ENCODE peak calls at places on chromosome X, in seven cellular contexts. E, Q, L, N, X, G and D are unnamed samples.

GRCh38 chrX:43469391-43470054 is 186.6 kb upstream of the MAOA start:
- DNase-seq in E (no peak), Q (no peak), L (no peak), N (no peak), X (no peak), G (no peak), D (no peak)

GRCh38 chrX:106862972-106863688 is 40.0 kb downstream of the RIPPLY1 start:
- DNase-seq in E (no peak), Q (peak), L (peak), N (peak), X (no peak), G (peak), D (peak)

GRCh38 chrX:125850693-125851092 is 315.4 kb downstream of the DCAF12L2 start:
- DNase-seq in E (no peak), Q (no peak), L (no peak), N (no peak), X (no peak), G (no peak), D (no peak)

GRCh38 chrX:40085086-40085551 is 12.6 kb downstream of the BCOR start:
- DNase-seq in E (no peak), Q (no peak), L (peak), N (peak), X (no peak), G (no peak), D (peak)

GRCh38 chrX:70134116-70134477 is 850 bp downstream of the IGBP1 start:
- DNase-seq in E (no peak), Q (peak), L (no peak), N (no peak), X (no peak), G (peak), D (no peak)

GRCh38 chrX:101759000-101759399 is 99.3 kb upstream of the ARMCX2 start:
- DNase-seq in E (peak), Q (peak), L (peak), N (peak), X (no peak), G (peak), D (peak)

GRCh38 chrX:40171513-40172168 is 73.9 kb upstream of the BCOR start:
- DNase-seq in E (no peak), Q (no peak), L (peak), N (no peak), X (no peak), G (peak), D (no peak)

GRCh38 chrX:147570483-147570882 is 341.2 kb upstream of the FMR1 start:
- DNase-seq in E (no peak), Q (peak), L (no peak), N (no peak), X (no peak), G (no peak), D (no peak)

GRCh38 chrX:11113731-11114130 is 2.6 kb downstream of the HCCS start:
- DNase-seq in E (no peak), Q (no peak), L (no peak), N (no peak), X (no peak), G (no peak), D (no peak)

GRCh38 chrX:8845060-8845459 is 43.9 kb upstream of the FAM9A start:
- DNase-seq in E (no peak), Q (peak), L (no peak), N (no peak), X (no peak), G (no peak), D (peak)

GRCh38 chrX:150410513-150410912 is 47.4 kb downstream of the MAMLD1 start:
- DNase-seq in E (no peak), Q (no peak), L (no peak), N (no peak), X (no peak), G (no peak), D (no peak)

GRCh38 chrX:1389181-1389992 is 2.5 kb downstream of the SLC25A6 start:
- DNase-seq in E (no peak), Q (no peak), L (peak), N (no peak), X (peak), G (no peak), D (no peak)

GRCh38 chrX:140765043-140765784 is 55.7 kb downstream of the LINC00632 start:
- DNase-seq in E (no peak), Q (peak), L (peak), N (no peak), X (no peak), G (peak), D (no peak)

GRCh38 chrX:103663921-103664320 is 22.6 kb downstream of the MORF4L2 start:
- DNase-seq in E (no peak), Q (peak), L (no peak), N (no peak), X (no peak), G (no peak), D (no peak)

GRCh38 chrX:153722704-153723350 is 1.4 kb downstream of the BCAP31 start:
- DNase-seq in E (no peak), Q (no peak), L (no peak), N (peak), X (no peak), G (no peak), D (peak)

GRCh38 chrX:107675823-107676555 is 47.7 kb downstream of the PRPS1 start:
- DNase-seq in E (peak), Q (no peak), L (peak), N (no peak), X (no peak), G (no peak), D (no peak)

GRCh38 chrX:12930150-12930549 is 23.7 kb downstream of the TLR8 start:
- DNase-seq in E (no peak), Q (no peak), L (no peak), N (no peak), X (no peak), G (no peak), D (no peak)

GRCh38 chrX:47198026-47198686 is 4.5 kb downstream of the UBA1 start:
- DNase-seq in E (no peak), Q (peak), L (peak), N (no peak), X (no peak), G (no peak), D (no peak)

GRCh38 chrX:153446636-153446936 is 730 bp upstream of the TREX2 start:
- DNase-seq in E (no peak), Q (no peak), L (no peak), N (no peak), X (no peak), G (no peak), D (no peak)

GRCh38 chrX:16659326-16659725 is 9.4 kb downstream of the S100G start:
- DNase-seq in E (no peak), Q (no peak), L (no peak), N (no peak), X (no peak), G (no peak), D (no peak)

GRCh38 chrX:101347859-101348451 is 587 bp downstream of the TIMM8A start:
- DNase-seq in E (no peak), Q (no peak), L (no peak), N (peak), X (no peak), G (no peak), D (no peak)

GRCh38 chrX:141405878-141406492 is 163.7 kb upstream of the SPANXC start:
- DNase-seq in E (no peak), Q (no peak), L (no peak), N (peak), X (no peak), G (no peak), D (no peak)

GRCh38 chrX:17475820-17476219 is 100.8 kb downstream of the NHS start:
- DNase-seq in E (no peak), Q (no peak), L (no peak), N (no peak), X (no peak), G (no peak), D (no peak)

GRCh38 chrX:41720125-41720780 is 3.7 kb upstream of the GPR82 start:
- DNase-seq in E (no peak), Q (no peak), L (peak), N (peak), X (no peak), G (no peak), D (no peak)

GRCh38 chrX:41475166-41475565 is 28.0 kb downstream of the NYX start:
- DNase-seq in E (no peak), Q (peak), L (peak), N (no peak), X (no peak), G (no peak), D (no peak)

GRCh38 chrX:123084797-123085196 is 99.3 kb upstream of the GRIA3 start:
- DNase-seq in E (no peak), Q (no peak), L (no peak), N (peak), X (no peak), G (no peak), D (no peak)

GRCh38 chrX:22950278-22951266 is 49.2 kb upstream of the DDX53 start:
- DNase-seq in E (no peak), Q (no peak), L (no peak), N (peak), X (no peak), G (no peak), D (peak)

GRCh38 chrX:16177260-16177659 is 10.0 kb downstream of the MAGEB17 start:
- DNase-seq in E (no peak), Q (peak), L (peak), N (no peak), X (no peak), G (no peak), D (no peak)

GRCh38 chrX:13226214-13226613 is 93.6 kb downstream of the ATXN3L start:
- DNase-seq in E (no peak), Q (no peak), L (no peak), N (no peak), X (no peak), G (no peak), D (no peak)

GRCh38 chrX:952816-953215 is 259.6 kb downstream of the CRLF2 start:
- DNase-seq in E (no peak), Q (no peak), L (no peak), N (no peak), X (no peak), G (no peak), D (no peak)

GRCh38 chrX:40037367-40037766 is 60.4 kb downstream of the BCOR start:
- DNase-seq in E (no peak), Q (no peak), L (no peak), N (no peak), X (no peak), G (no peak), D (no peak)

GRCh38 chrX:151745651-151746050 is 11.1 kb downstream of the CNGA2 start:
- DNase-seq in E (no peak), Q (no peak), L (no peak), N (no peak), X (peak), G (no peak), D (no peak)
- TF ChIP-seq CTCF in E (no peak), Q (no peak), L (no peak), N (no peak), X (no peak), G (no peak), D (no peak)

GRCh38 chrX:3244203-3244743 is 102.2 kb downstream of the MXRA5 start:
- DNase-seq in E (no peak), Q (no peak), L (no peak), N (peak), X (no peak), G (no peak), D (no peak)

GRCh38 chrX:3250946-3251345 is 95.5 kb downstream of the MXRA5 start:
- DNase-seq in E (no peak), Q (no peak), L (no peak), N (no peak), X (no peak), G (no peak), D (no peak)

GRCh38 chrX:3244955-3245354 is 101.5 kb downstream of the MXRA5 start:
- DNase-seq in E (no peak), Q (no peak), L (no peak), N (peak), X (no peak), G (no peak), D (peak)
- TF ChIP-seq CTCF in E (peak), Q (no peak), L (peak), N (peak), X (no peak), G (no peak), D (no peak)

GRCh38 chrX:136711147-136711546 is 63.2 kb downstream of the CD40LG start:
- DNase-seq in E (peak), Q (peak), L (peak), N (peak), X (no peak), G (peak), D (peak)
- TF ChIP-seq CTCF in E (peak), Q (peak), L (peak), N (peak), X (no peak), G (no peak), D (no peak)

GRCh38 chrX:56802428-56802827 is 73.4 kb downstream of the NBDY start:
- DNase-seq in E (no peak), Q (no peak), L (no peak), N (no peak), X (peak), G (no peak), D (no peak)

GRCh38 chrX:56800307-56800706 is 71.3 kb downstream of the NBDY start:
- DNase-seq in E (no peak), Q (no peak), L (no peak), N (no peak), X (no peak), G (no peak), D (no peak)

GRCh38 chrX:56798866-56799864 is 70.1 kb downstream of the NBDY start:
- DNase-seq in E (no peak), Q (no peak), L (peak), N (no peak), X (peak), G (no peak), D (no peak)

GRCh38 chrX:56802921-56803848 is 74.1 kb downstream of the NBDY start:
- DNase-seq in E (peak), Q (peak), L (peak), N (peak), X (peak), G (peak), D (no peak)

GRCh38 chrX:56800801-56801200 is 71.8 kb downstream of the NBDY start:
- DNase-seq in E (no peak), Q (no peak), L (peak), N (no peak), X (no peak), G (no peak), D (no peak)
- TF ChIP-seq CTCF in E (no peak), Q (no peak), L (peak), N (no peak), X (no peak), G (no peak), D (no peak)